ENCODE peak calls at places on chromosomes 2 and 18, in four cellular contexts. U is GM12878, V is HL-60, R is K562. S is an unnamed sample.

GRCh38 chr2:101047075-101047766 is 45.1 kb downstream of the RPL31 start:
- DNase-seq in U (no peak), V (no peak), R (no peak), S (no peak)

GRCh38 chr2:34368304-34368703 is 769.2 kb upstream of the FAM98A start:
- DNase-seq in U (no peak), V (no peak), R (no peak), S (no peak)

GRCh38 chr2:136381245-136381644 is 263.3 kb upstream of the CXCR4 start:
- DNase-seq in U (no peak), V (no peak), R (no peak), S (no peak)

GRCh38 chr18:45771587-45771986 is 47.6 kb downstream of the SLC14A1 start:
- DNase-seq in U (no peak), V (no peak), R (no peak), S (no peak)

GRCh38 chr2:189142893-189143759 is 36.4 kb downstream of the COL5A2 start:
- DNase-seq in U (peak), V (peak), R (peak), S (peak)

GRCh38 chr2:100208375-100208774 is 66.0 kb upstream of the AFF3 start:
- DNase-seq in U (no peak), V (no peak), R (no peak), S (no peak)

GRCh38 chr2:168571061-168571460 is 115.0 kb downstream of the CERS6 start:
- DNase-seq in U (no peak), V (peak), R (no peak), S (no peak)

GRCh38 chr2:160324161-160324768 is 124.2 kb upstream of the ITGB6 start:
- DNase-seq in U (no peak), V (peak), R (peak), S (no peak)

GRCh38 chr2:155944209-155944608 is 388.3 kb downstream of the NR4A2 start:
- DNase-seq in U (no peak), V (no peak), R (no peak), S (no peak)

GRCh38 chr18:45619062-45619825 is 4.0 kb downstream of the SLC14A2 start:
- DNase-seq in U (no peak), V (no peak), R (no peak), S (no peak)

GRCh38 chr2:68420254-68420910 is 46.7 kb downstream of the FBXO48 start:
- DNase-seq in U (no peak), V (peak), R (no peak), S (no peak)

GRCh38 chr2:11357428-11357972 is 13.1 kb upstream of the ROCK2 start:
- DNase-seq in U (no peak), V (no peak), R (no peak), S (no peak)

GRCh38 chr2:96907405-96908041 is 37.6 kb upstream of the SEMA4C start:
- DNase-seq in U (no peak), V (no peak), R (no peak), S (no peak)

GRCh38 chr2:10360460-10361219 is 57.9 kb downstream of the HPCAL1 start:
- DNase-seq in U (no peak), V (no peak), R (no peak), S (no peak)

GRCh38 chr2:163610817-163611556 is 124.8 kb downstream of the FIGN start:
- DNase-seq in U (no peak), V (peak), R (no peak), S (no peak)

GRCh38 chr18:10437837-10438236 is 16.6 kb upstream of the APCDD1 start:
- DNase-seq in U (no peak), V (no peak), R (no peak), S (no peak)

GRCh38 chr2:61460168-61460567 is 10.7 kb downstream of the USP34 start:
- DNase-seq in U (no peak), V (no peak), R (no peak), S (no peak)

GRCh38 chr2:200702646-200703118 is 109.0 kb upstream of the BZW1 start:
- DNase-seq in U (no peak), V (no peak), R (no peak), S (no peak)

GRCh38 chr2:8496079-8496478 is 185.8 kb upstream of the ID2 start:
- DNase-seq in U (no peak), V (no peak), R (no peak), S (no peak)

GRCh38 chr2:8154270-8154669 is 527.6 kb upstream of the ID2 start:
- DNase-seq in U (no peak), V (no peak), R (no peak), S (no peak)

GRCh38 chr18:24271381-24272331 is 126.0 kb downstream of the OSBPL1A start:
- DNase-seq in U (no peak), V (peak), R (no peak), S (peak)

GRCh38 chr2:29326926-29327325 is 211.7 kb downstream of the CLIP4 start:
- DNase-seq in U (no peak), V (no peak), R (no peak), S (no peak)

GRCh38 chr2:30481323-30481800 is 34.3 kb downstream of the LCLAT1 start:
- DNase-seq in U (no peak), V (peak), R (peak), S (no peak)

GRCh38 chr2:71748227-71748626 is 294.9 kb downstream of the DYSF start:
- DNase-seq in U (no peak), V (no peak), R (peak), S (no peak)

GRCh38 chr2:223613017-223613950 is 11.1 kb upstream of the SCG2 start:
- DNase-seq in U (no peak), V (peak), R (peak), S (no peak)
- TF ChIP-seq SPI1 in U (no peak), V (no peak), R (no peak), S (no peak)

DNA sequence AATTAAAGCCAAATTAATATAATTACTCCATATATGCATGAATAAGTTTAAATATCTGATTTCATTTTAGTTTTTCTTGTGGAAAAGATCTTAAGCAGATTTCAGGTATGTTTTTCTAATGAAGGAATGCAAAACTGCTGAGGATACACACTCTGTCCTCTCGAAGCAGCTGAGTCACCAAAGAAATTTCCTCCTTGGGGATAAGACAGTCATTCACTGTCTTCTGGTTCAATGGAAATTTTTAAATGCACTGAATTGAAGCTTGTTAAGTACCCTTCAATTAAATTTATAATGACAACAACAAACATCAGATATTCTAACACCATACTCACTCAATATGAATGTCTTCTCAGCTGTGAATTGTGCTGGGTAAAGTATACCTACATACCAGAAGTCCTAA is 101.5 kb upstream of the DNER start:
- DNase-seq in U (no peak), V (no peak), R (no peak), S (no peak)
- TF ChIP-seq SPI1 in U (no peak), V (no peak), R (no peak), S (no peak)

GRCh38 chr18:7950380-7951143 is 383.4 kb downstream of the PTPRM start:
- DNase-seq in U (no peak), V (no peak), R (peak), S (no peak)
- TF ChIP-seq SPI1 in U (no peak), V (no peak), R (no peak), S (no peak)

GRCh38 chr2:181239400-181239799 is 217.8 kb upstream of the ITGA4 start:
- DNase-seq in U (no peak), V (no peak), R (no peak), S (no peak)
- TF ChIP-seq SPI1 in U (no peak), V (peak), R (no peak), S (no peak)

GRCh38 chr18:63237911-63238710 is 81.5 kb downstream of the BCL2 start:
- DNase-seq in U (no peak), V (no peak), R (no peak), S (no peak)

GRCh38 chr18:63238711-63239110 is 80.9 kb downstream of the BCL2 start:
- DNase-seq in U (no peak), V (no peak), R (no peak), S (no peak)

GRCh38 chr18:63236990-63237389 is 82.6 kb downstream of the BCL2 start:
- DNase-seq in U (no peak), V (peak), R (no peak), S (no peak)

GRCh38 chr18:63236417-63236816 is 83.2 kb downstream of the BCL2 start:
- DNase-seq in U (no peak), V (peak), R (no peak), S (no peak)

DNA sequence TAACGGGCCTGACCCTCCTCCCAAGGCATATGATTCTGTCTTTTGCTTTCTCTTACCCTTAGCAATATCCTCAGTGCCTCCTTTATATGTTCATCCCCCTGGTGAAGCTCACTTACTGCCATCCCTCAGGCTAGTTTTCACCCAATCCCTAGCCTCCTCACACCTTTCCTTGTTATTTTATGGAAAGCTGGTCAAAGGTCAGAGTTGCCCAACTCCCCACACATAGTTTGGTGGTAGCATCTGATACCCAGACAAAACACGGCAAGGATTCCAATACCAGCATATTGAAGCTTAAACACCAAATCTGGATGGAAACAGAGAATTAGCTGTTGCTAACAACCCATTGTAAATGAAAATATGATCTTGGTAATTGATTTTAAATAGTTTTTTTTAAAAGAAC is 82.1 kb downstream of the BCL2 start:
- DNase-seq in U (no peak), V (no peak), R (no peak), S (no peak)
- TF ChIP-seq SPI1 in U (no peak), V (no peak), R (no peak), S (no peak)

DNA sequence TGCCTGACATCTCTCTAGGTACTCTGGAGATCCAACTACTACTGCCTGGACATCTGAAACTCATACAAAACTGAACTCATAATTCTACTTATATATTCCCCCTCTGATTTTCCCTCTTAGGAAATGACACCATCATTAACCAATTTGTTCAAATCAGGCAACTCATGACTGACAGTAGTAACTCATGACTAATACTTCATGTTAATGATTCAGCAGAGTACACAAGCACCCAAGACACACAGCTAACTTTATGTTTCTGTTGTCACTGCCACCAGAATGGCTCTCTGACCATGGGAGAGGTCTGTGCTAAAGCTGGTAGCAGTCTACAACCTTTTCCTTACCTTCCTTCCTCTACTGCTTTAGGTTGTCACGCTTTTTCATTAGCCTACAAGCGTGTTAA is 91.1 kb downstream of the ITSN2 start:
- DNase-seq in U (no peak), V (no peak), R (no peak), S (no peak)
- TF ChIP-seq SPI1 in U (no peak), V (no peak), R (no peak), S (no peak)

GRCh38 chr2:129255610-129256313 is 723.7 kb upstream of the RAB6C start:
- DNase-seq in U (no peak), V (no peak), R (no peak), S (no peak)
- TF ChIP-seq SPI1 in U (no peak), V (no peak), R (no peak), S (no peak)